ENCODE peak calls at places on chromosomes 4 and X, in ten cellular contexts. R, G, U, P, V, B, I, D, S and Y are unnamed samples.

GRCh38 chr4:108601096-108601495 is 19.3 kb upstream of the RPL34 start:
- DNase-seq in R (no peak), G (no peak), U (no peak), P (no peak), V (no peak), B (no peak), I (no peak), D (no peak), S (no peak), Y (no peak)

GRCh38 chr4:152970102-152970820 is 34.1 kb downstream of the FHDC1 start:
- DNase-seq in R (no peak), G (no peak), U (no peak), P (no peak), V (no peak), B (no peak), I (no peak), D (no peak), S (no peak), Y (no peak)

GRCh38 chr4:87014284-87014782 is 79.5 kb downstream of the AFF1 start:
- DNase-seq in R (no peak), G (no peak), U (no peak), P (no peak), V (no peak), B (no peak), I (no peak), D (no peak), S (no peak), Y (no peak)

GRCh38 chr4:3306465-3306864 is 13.6 kb downstream of the RGS12 start:
- DNase-seq in R (no peak), G (peak; percentile 8), U (no peak), P (no peak), V (no peak), B (no peak), I (no peak), D (no peak), S (no peak), Y (no peak)

GRCh38 chr4:129581305-129581704 is 485.4 kb downstream of the C4orf33 start:
- DNase-seq in R (no peak), G (no peak), U (no peak), P (no peak), V (no peak), B (no peak), I (no peak), D (no peak), S (no peak), Y (no peak)

GRCh38 chrX:19865567-19866363 is 21.6 kb downstream of the SH3KBP1 start:
- DNase-seq in R (no peak), G (no peak), U (no peak), P (no peak), V (no peak), B (no peak), I (no peak), D (peak; percentile 97), S (no peak), Y (no peak)

GRCh38 chr4:106864231-106864630 is 171.9 kb downstream of the DKK2 start:
- DNase-seq in R (peak; percentile 0), G (no peak), U (no peak), P (no peak), V (no peak), B (no peak), I (no peak), D (no peak), S (no peak), Y (no peak)

GRCh38 chrX:53481816-53482485 is 47.8 kb upstream of the HSD17B10 start:
- DNase-seq in R (peak; percentile 29), G (peak; percentile 73), U (peak; percentile 74), P (peak; percentile 36), V (peak; percentile 66), B (peak; percentile 45), I (peak; percentile 78), D (peak; percentile 77), S (no peak), Y (no peak)

DNA sequence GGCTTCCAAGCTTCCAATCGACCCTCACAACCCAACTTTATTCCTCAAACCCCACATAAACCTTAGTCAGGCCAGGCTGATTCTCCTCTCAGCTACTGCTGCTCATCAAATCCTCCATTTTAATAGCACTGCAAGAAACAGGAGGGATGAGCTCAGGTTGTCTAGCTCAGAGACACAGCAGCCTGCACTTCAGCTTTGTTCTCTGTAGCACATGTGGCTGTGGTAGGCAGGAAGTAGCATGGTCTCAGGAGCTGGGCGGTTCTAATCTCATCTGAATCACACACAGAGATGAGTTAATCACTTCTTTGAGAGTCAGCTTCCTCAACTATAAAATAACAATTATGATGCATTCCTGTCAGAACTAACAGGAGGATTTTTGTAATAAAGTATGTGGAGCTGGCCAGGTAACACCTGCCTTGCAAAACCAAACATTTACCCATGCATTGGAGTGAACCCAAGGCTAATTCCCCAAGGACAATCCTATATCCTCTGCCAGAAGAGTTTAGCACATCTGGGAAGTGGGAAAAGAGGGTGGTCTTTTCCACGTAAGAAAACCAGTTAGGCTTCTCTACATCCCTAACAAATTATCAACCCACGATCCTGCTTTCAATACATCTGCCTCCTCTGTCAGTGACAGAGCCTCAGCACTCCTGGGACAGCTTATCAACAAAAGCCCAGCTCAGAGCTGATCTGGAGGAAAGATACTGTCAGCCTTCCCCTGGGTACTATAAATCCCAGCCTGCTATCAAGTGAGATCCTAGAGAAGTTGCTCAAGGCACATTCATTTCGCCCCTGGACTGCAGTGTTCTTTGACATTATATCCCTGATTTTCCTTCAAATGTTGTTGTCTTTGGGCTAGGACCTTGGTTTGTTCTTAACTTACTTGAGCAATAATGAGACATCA is 32.8 kb downstream of the ELOVL6 start:
- DNase-seq in R (no peak), G (no peak), U (no peak), P (no peak), V (no peak), B (peak; percentile 31), I (peak; percentile 19), D (peak; percentile 72), S (no peak), Y (no peak)
- TF ChIP-seq POLR2A in R (no peak), G (no peak), U (no peak), P (no peak), V (no peak), B (no peak), I (no peak), D (no peak), S (no peak), Y (no peak)

DNA sequence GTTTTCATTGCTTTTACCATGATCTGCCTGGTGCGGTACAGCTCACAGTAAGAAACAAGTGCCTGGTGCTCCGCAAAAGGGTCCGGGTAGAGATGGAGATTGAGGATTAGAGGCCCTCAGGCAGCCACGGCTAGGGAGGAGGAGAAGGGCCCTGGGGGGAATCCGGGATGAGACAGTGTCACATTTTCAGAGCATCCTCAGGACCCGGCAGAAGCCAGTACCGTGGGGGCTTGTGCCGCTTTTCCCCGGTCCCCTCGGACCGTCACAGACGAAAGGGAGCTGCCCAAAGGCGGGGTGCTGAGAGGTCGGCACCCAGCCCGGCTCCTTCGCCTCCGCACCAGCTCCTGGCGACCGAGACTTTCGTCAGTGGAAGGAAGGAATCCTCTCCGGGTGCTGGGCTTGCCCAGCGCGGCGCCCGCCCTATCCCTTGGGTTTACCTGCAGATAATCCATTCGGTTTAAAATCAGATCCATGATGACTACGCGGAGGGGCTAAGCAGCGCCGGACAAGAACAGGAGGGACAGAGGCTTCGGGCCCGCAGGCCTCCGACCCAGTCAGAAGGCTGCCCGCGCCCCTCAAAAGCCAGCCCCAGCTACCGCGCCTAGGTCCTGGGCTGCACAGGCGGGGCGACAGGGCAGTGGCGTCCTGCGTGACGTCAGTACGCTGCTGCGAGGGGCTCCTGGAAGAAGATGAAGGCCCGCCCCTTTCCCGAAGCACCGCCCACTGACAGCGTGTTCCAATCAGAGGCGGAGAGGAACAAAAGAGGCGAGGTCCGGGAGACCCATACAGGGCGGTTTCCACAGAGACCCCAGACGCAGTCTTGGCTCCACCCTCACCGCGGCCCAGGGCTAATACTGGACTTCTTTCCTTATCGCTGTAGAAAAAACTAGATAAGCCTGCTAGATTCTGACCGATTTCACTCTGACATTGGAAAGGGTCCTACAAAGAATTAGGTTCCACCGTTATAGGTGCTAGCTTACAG is at the start of gene BBS7:
- DNase-seq in R (peak; percentile 99), G (peak; percentile 98), U (peak; percentile 96), P (peak; percentile 73), V (peak; percentile 99), B (peak; percentile 94), I (peak; percentile 92), D (peak; percentile 96), S (peak; percentile 80), Y (peak; percentile 98)
- TF ChIP-seq POLR2A in R (peak; percentile 93), G (no peak), U (no peak), P (peak; percentile 88), V (peak; percentile 56), B (peak; percentile 96), I (peak; percentile 93), D (peak; percentile 69), S (no peak), Y (peak; percentile 83)

DNA sequence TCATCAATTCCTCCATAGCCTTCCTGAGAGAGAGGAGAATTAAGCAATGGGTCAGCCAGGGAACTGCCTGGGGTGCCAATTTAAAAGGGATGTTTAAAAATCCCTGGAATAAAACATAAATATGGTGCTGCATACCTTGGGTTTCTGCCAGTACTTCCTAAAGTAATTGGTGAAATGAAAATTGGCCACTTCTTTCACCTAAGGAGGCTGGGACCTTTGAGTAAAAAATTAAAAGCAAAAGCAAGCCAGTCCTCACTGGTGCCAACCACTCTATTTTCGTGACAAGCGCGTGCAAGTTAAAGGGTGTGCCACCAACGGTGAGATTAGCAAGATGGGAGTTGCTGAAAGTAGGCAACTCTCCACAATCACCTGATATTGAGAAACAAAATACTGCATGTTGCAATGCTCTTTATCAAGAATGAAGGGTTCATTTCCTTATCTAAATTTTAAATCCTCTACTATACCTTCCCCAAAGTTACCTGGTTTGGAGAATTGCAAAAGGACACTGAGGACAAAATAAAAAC is 19.7 kb upstream of the RTL9 start:
- DNase-seq in R (no peak), G (peak; percentile 40), U (no peak), P (no peak), V (no peak), B (no peak), I (no peak), D (no peak), S (no peak), Y (no peak)
- TF ChIP-seq POLR2A in R (no peak), G (no peak), U (no peak), P (no peak), V (no peak), B (no peak), I (no peak), D (no peak), S (no peak), Y (no peak)

GRCh38 chr4:52714597-52715254 is 36.5 kb downstream of the ERVMER34-1 start:
- DNase-seq in R (no peak), G (no peak), U (no peak), P (no peak), V (no peak), B (no peak), I (no peak), D (peak; percentile 82), S (no peak), Y (no peak)

GRCh38 chr4:52712172-52712990 is 38.8 kb downstream of the ERVMER34-1 start:
- DNase-seq in R (peak; percentile 99), G (peak; percentile 99), U (peak; percentile 98), P (peak; percentile 92), V (peak; percentile 99), B (peak; percentile 88), I (peak; percentile 92), D (peak; percentile 99), S (peak; percentile 94), Y (peak; percentile 99)

GRCh38 chr4:52712991-52713275 is 38.3 kb downstream of the ERVMER34-1 start:
- DNase-seq in R (no peak), G (no peak), U (no peak), P (no peak), V (no peak), B (no peak), I (no peak), D (no peak), S (no peak), Y (no peak)

GRCh38 chr4:52711834-52712171 is 39.4 kb downstream of the ERVMER34-1 start:
- DNase-seq in R (no peak), G (no peak), U (no peak), P (no peak), V (no peak), B (no peak), I (no peak), D (no peak), S (no peak), Y (no peak)

GRCh38 chr4:52713456-52713937 is 37.7 kb downstream of the ERVMER34-1 start:
- DNase-seq in R (no peak), G (no peak), U (no peak), P (no peak), V (no peak), B (no peak), I (no peak), D (peak; percentile 52), S (no peak), Y (no peak)
- TF ChIP-seq POLR2A in R (no peak), G (no peak), U (no peak), P (peak; percentile 57), V (no peak), B (no peak), I (no peak), D (no peak), S (no peak), Y (no peak)